ENCODE peak calls at places on chromosome X, in six cellular contexts. U is A549, R is endothelial cell of umbilical vein, M is H1, P is HepG2, Z is K562. D is an unnamed sample.

GRCh38 chrX:37958493-37959211 is 47.7 kb upstream of the SYTL5 start:
- DNase-seq in U (no peak), R (no peak), M (no peak), P (peak; percentile 67), Z (no peak), D (no peak)

GRCh38 chrX:153734871-153735270 is 10.2 kb downstream of the ABCD1 start:
- DNase-seq in U (no peak), R (no peak), M (no peak), P (no peak), Z (no peak), D (no peak)

GRCh38 chrX:101291204-101291603 is at the start of gene TAF7L:
- DNase-seq in U (no peak), R (peak; percentile 1), M (no peak), P (no peak), Z (no peak), D (no peak)

GRCh38 chrX:72053508-72053907 is 78.2 kb downstream of the RTL5 start:
- DNase-seq in U (no peak), R (no peak), M (no peak), P (no peak), Z (no peak), D (no peak)

GRCh38 chrX:30795981-30796958 is 92.8 kb downstream of the TAB3 start:
- DNase-seq in U (no peak), R (no peak), M (no peak), P (no peak), Z (no peak), D (no peak)

GRCh38 chrX:120309873-120310730 is 1.2 kb downstream of the TMEM255A start:
- DNase-seq in U (peak; percentile 17), R (no peak), M (no peak), P (no peak), Z (no peak), D (peak; percentile 31)

GRCh38 chrX:153468008-153468580 is 2.3 kb downstream of the HAUS7 start:
- DNase-seq in U (no peak), R (no peak), M (no peak), P (no peak), Z (no peak), D (no peak)

GRCh38 chrX:118928126-118928525 is 46.3 kb upstream of the LONRF3 start:
- DNase-seq in U (no peak), R (peak; percentile 90), M (no peak), P (no peak), Z (no peak), D (no peak)

GRCh38 chrX:41733939-41734338 is 10.0 kb downstream of the GPR82 start:
- DNase-seq in U (no peak), R (no peak), M (no peak), P (no peak), Z (no peak), D (no peak)

GRCh38 chrX:23382572-23382971 is 47.9 kb downstream of the PTCHD1 start:
- DNase-seq in U (no peak), R (no peak), M (no peak), P (no peak), Z (no peak), D (no peak)

GRCh38 chrX:23381688-23382087 is 47.0 kb downstream of the PTCHD1 start:
- DNase-seq in U (no peak), R (peak; percentile 3), M (no peak), P (no peak), Z (no peak), D (no peak)

GRCh38 chrX:23381099-23381498 is 46.5 kb downstream of the PTCHD1 start:
- DNase-seq in U (no peak), R (no peak), M (no peak), P (no peak), Z (no peak), D (no peak)

GRCh38 chrX:23385242-23385641 is 50.6 kb downstream of the PTCHD1 start:
- DNase-seq in U (no peak), R (no peak), M (no peak), P (no peak), Z (no peak), D (no peak)

GRCh38 chrX:23383411-23383810 is 48.8 kb downstream of the PTCHD1 start:
- DNase-seq in U (no peak), R (no peak), M (no peak), P (no peak), Z (no peak), D (no peak)
- TF ChIP-seq JUN in U (no peak), R (no peak), M (no peak), P (no peak), Z (no peak), D (no peak)

GRCh38 chrX:2859197-2859797 is 30.6 kb downstream of the GYG2 start:
- DNase-seq in U (no peak), R (no peak), M (no peak), P (no peak), Z (no peak), D (no peak)

GRCh38 chrX:2854918-2855317 is 26.2 kb downstream of the GYG2 start:
- DNase-seq in U (no peak), R (no peak), M (no peak), P (no peak), Z (no peak), D (no peak)

DNA sequence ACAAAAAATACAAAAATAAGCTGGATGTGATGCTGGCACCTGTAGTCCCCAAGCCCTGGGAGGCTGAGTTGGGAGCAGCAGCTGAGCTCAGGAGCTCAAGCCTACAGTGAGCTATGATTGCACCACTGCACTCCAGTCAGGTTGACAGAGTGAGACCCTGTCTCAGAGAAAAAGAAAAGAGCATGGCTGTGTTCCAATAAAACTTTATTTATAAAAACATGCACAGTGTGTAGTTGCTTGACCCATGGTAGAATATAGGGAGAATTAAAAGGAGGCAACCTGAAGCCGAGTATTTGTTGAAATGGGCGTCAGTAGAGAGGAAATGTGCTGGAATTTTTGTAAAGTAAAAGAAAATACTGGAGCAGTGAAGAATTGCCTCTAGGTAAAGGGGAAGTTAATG is 27.0 kb downstream of the GYG2 start:
- DNase-seq in U (no peak), R (no peak), M (no peak), P (no peak), Z (no peak), D (no peak)
- TF ChIP-seq JUN in U (no peak), R (no peak), M (no peak), P (no peak), Z (no peak), D (no peak)

GRCh38 chrX:39331062-39331704 is 529.9 kb downstream of the MID1IP1 start:
- DNase-seq in U (no peak), R (no peak), M (no peak), P (no peak), Z (no peak), D (no peak)
- TF ChIP-seq JUN in U (no peak), R (no peak), M (no peak), P (no peak), Z (no peak), D (no peak)

GRCh38 chrX:128106630-128107029 is 54.4 kb upstream of the ACTRT1 start:
- DNase-seq in U (peak; percentile 38), R (peak; percentile 49), M (no peak), P (peak; percentile 3), Z (peak; percentile 0), D (peak; percentile 10)
- TF ChIP-seq JUN in U (no peak), R (no peak), M (no peak), P (no peak), Z (no peak), D (no peak)

GRCh38 chrX:19931146-19931545 is 43.7 kb upstream of the SH3KBP1 start:
- DNase-seq in U (no peak), R (no peak), M (no peak), P (no peak), Z (no peak), D (no peak)
- TF ChIP-seq JUN in U (no peak), R (no peak), M (no peak), P (no peak), Z (no peak), D (no peak)

D was measured in WTC11.